ENCODE peak calls at places on chromosome 16, in five cellular contexts. One of them, this sample, is unnamed.

GRCh38 chr16:18846416-18846815 is 45.1 kb upstream of the ARL6IP1 start:
- DNase-seq in ascending aorta: no peak
- DNase-seq in transverse colon: no peak
- DNase-seq in thyroid gland: no peak
- DNase-seq in fibroblast of pulmonary artery: no peak
- DNase-seq in this sample: no peak

GRCh38 chr16:46621006-46621629 is at the start of gene SHCBP1:
- DNase-seq in ascending aorta: peak
- DNase-seq in transverse colon: peak
- DNase-seq in thyroid gland: peak
- DNase-seq in fibroblast of pulmonary artery: peak
- DNase-seq in this sample: peak

GRCh38 chr16:9034056-9034455 is 57.4 kb upstream of the HAPSTR1 start:
- DNase-seq in fibroblast of pulmonary artery: no peak
- DNase-seq in ascending aorta: no peak
- DNase-seq in transverse colon: no peak
- DNase-seq in thyroid gland: no peak
- DNase-seq in this sample: no peak

GRCh38 chr16:82031116-82032084 is 3.7 kb upstream of the HSD17B2 start:
- DNase-seq in thyroid gland: no peak
- DNase-seq in ascending aorta: no peak
- DNase-seq in transverse colon: no peak
- DNase-seq in fibroblast of pulmonary artery: peak
- DNase-seq in this sample: peak

GRCh38 chr16:69036399-69037091 is 68.9 kb upstream of the HAS3 start:
- DNase-seq in ascending aorta: no peak
- DNase-seq in transverse colon: no peak
- DNase-seq in thyroid gland: peak
- DNase-seq in fibroblast of pulmonary artery: no peak
- DNase-seq in this sample: no peak

GRCh38 chr16:47258874-47259461 is 115.2 kb upstream of the NETO2 start:
- DNase-seq in fibroblast of pulmonary artery: peak
- DNase-seq in transverse colon: no peak
- DNase-seq in ascending aorta: no peak
- DNase-seq in thyroid gland: no peak
- DNase-seq in this sample: peak

GRCh38 chr16:9895817-9896216 is 286.4 kb downstream of the GRIN2A start:
- DNase-seq in fibroblast of pulmonary artery: no peak
- DNase-seq in ascending aorta: no peak
- DNase-seq in transverse colon: no peak
- DNase-seq in thyroid gland: no peak
- DNase-seq in this sample: no peak

GRCh38 chr16:21260870-21261791 is 17.0 kb downstream of the CRYM start:
- DNase-seq in thyroid gland: no peak
- DNase-seq in transverse colon: peak
- DNase-seq in fibroblast of pulmonary artery: peak
- DNase-seq in ascending aorta: no peak
- DNase-seq in this sample: peak

GRCh38 chr16:5916711-5917191 is 819.2 kb upstream of the EEF2KMT start:
- DNase-seq in thyroid gland: no peak
- DNase-seq in ascending aorta: no peak
- DNase-seq in transverse colon: peak
- DNase-seq in fibroblast of pulmonary artery: no peak
- DNase-seq in this sample: no peak

GRCh38 chr16:25501530-25502255 is 190.1 kb upstream of the HS3ST4 start:
- DNase-seq in transverse colon: no peak
- DNase-seq in ascending aorta: no peak
- DNase-seq in thyroid gland: no peak
- DNase-seq in fibroblast of pulmonary artery: no peak
- DNase-seq in this sample: no peak

GRCh38 chr16:89426736-89427525 is 63.4 kb downstream of the ANKRD11 start:
- DNase-seq in fibroblast of pulmonary artery: no peak
- DNase-seq in transverse colon: no peak
- DNase-seq in ascending aorta: no peak
- DNase-seq in thyroid gland: no peak
- DNase-seq in this sample: no peak

GRCh38 chr16:73473713-73474112 is 425.8 kb upstream of the ZFHX3 start:
- DNase-seq in thyroid gland: no peak
- DNase-seq in fibroblast of pulmonary artery: no peak
- DNase-seq in ascending aorta: no peak
- DNase-seq in transverse colon: no peak
- DNase-seq in this sample: no peak

GRCh38 chr16:84729716-84730320 is 30.0 kb downstream of the USP10 start:
- DNase-seq in ascending aorta: no peak
- DNase-seq in thyroid gland: peak
- DNase-seq in fibroblast of pulmonary artery: no peak
- DNase-seq in transverse colon: no peak
- DNase-seq in this sample: peak
- H3K4me3 ChIP-seq in ascending aorta: peak
- H3K4me3 ChIP-seq in thyroid gland: no peak
- H3K4me3 ChIP-seq in fibroblast of pulmonary artery: peak
- H3K4me3 ChIP-seq in transverse colon: no peak
- H3K4me3 ChIP-seq in this sample: peak

DNA sequence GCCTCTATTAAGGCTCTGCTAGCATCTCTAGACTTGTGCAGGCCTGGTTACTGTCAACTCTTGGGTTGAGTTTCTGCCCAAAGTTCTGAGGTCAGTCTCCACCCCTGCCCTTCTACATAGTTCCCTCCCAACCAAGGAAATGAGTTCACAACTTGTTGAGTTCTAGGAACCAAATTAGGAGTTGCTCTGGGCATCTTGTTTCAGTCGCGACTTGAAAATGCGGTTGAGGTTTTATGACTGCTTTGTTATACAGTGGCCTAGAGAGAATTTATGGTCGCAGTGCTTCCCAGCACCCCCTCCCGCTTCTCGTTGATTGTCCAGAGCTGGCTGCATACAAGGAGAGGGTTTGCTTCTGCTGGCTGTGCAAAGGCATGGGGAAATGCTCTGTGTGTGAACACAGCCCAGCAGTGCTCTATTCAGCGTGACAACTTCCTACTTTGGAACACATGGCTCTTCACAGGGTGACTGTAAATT is 20.2 kb downstream of the GNAO1 start:
- DNase-seq in transverse colon: peak
- DNase-seq in fibroblast of pulmonary artery: no peak
- DNase-seq in ascending aorta: no peak
- DNase-seq in thyroid gland: no peak
- DNase-seq in this sample: no peak
- H3K4me3 ChIP-seq in transverse colon: no peak
- H3K4me3 ChIP-seq in fibroblast of pulmonary artery: no peak
- H3K4me3 ChIP-seq in ascending aorta: no peak
- H3K4me3 ChIP-seq in thyroid gland: no peak
- H3K4me3 ChIP-seq in this sample: no peak

GRCh38 chr16:1980026-1980769 is 1.1 kb downstream of the NOXO1 start:
- DNase-seq in fibroblast of pulmonary artery: no peak
- DNase-seq in thyroid gland: no peak
- DNase-seq in transverse colon: no peak
- DNase-seq in ascending aorta: no peak
- DNase-seq in this sample: no peak

GRCh38 chr16:1980770-1981087 is 540 bp downstream of the NOXO1 start:
- DNase-seq in ascending aorta: no peak
- DNase-seq in fibroblast of pulmonary artery: no peak
- DNase-seq in thyroid gland: no peak
- DNase-seq in transverse colon: no peak
- DNase-seq in this sample: no peak

GRCh38 chr16:1977875-1978268 is 3.4 kb downstream of the NOXO1 start:
- DNase-seq in thyroid gland: no peak
- DNase-seq in transverse colon: no peak
- DNase-seq in fibroblast of pulmonary artery: no peak
- DNase-seq in ascending aorta: no peak
- DNase-seq in this sample: no peak

GRCh38 chr16:1978476-1979120 is 2.7 kb downstream of the NOXO1 start:
- DNase-seq in ascending aorta: no peak
- DNase-seq in thyroid gland: no peak
- DNase-seq in fibroblast of pulmonary artery: no peak
- DNase-seq in transverse colon: no peak
- DNase-seq in this sample: no peak

GRCh38 chr16:1979271-1980025 is 1.8 kb downstream of the NOXO1 start:
- DNase-seq in thyroid gland: peak
- DNase-seq in fibroblast of pulmonary artery: no peak
- DNase-seq in transverse colon: peak
- DNase-seq in ascending aorta: no peak
- DNase-seq in this sample: peak
- H3K4me3 ChIP-seq in thyroid gland: no peak
- H3K4me3 ChIP-seq in fibroblast of pulmonary artery: no peak
- H3K4me3 ChIP-seq in transverse colon: no peak
- H3K4me3 ChIP-seq in ascending aorta: no peak
- H3K4me3 ChIP-seq in this sample: peak

GRCh38 chr16:70320121-70320520 is 21.1 kb downstream of the DDX19B start:
- DNase-seq in fibroblast of pulmonary artery: no peak
- DNase-seq in thyroid gland: no peak
- DNase-seq in ascending aorta: no peak
- DNase-seq in transverse colon: no peak
- DNase-seq in this sample: no peak

GRCh38 chr16:70331091-70331490 is 15.6 kb upstream of the DDX19A start:
- DNase-seq in fibroblast of pulmonary artery: no peak
- DNase-seq in ascending aorta: no peak
- DNase-seq in thyroid gland: no peak
- DNase-seq in transverse colon: no peak
- DNase-seq in this sample: no peak

DNA sequence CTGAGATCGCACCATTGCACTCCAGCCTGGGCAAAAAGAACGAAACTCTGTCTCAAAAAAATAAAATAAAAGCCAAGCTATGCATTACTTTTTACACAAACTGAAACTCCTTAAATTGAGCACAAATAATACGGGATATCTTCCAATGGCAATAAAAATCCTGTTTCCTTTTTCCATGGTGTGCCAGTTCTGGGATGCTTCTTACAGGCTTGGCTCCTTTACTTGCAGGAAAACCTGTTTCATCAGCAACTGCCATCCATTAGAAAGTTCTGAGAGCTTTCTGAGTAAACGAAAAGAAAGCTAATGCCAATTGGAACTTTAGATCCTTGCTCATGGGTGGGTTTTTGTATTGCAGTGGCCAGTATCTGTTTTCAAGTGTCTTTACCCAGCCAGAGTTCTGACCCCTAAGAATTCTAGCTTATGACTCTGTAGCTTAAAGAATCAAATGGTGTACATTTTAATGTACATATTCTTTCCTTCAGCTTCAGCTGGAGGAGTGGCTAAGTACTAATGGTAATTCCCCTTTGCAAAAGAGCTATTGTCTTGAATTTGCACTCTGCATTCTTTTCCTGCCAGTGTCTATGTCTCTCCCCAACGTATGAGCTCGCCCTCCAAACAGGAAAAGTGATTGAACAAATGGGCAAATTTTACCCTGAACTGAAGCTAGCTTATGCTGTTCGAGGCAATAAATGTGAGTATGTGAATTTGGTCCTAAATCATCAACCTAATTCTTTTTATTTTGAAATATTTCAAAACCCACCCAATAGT is 21.5 kb upstream of the DDX19A start:
- DNase-seq in thyroid gland: no peak
- DNase-seq in fibroblast of pulmonary artery: no peak
- DNase-seq in transverse colon: no peak
- DNase-seq in ascending aorta: no peak
- DNase-seq in this sample: no peak
- H3K4me3 ChIP-seq in thyroid gland: no peak
- H3K4me3 ChIP-seq in fibroblast of pulmonary artery: no peak
- H3K4me3 ChIP-seq in transverse colon: no peak
- H3K4me3 ChIP-seq in ascending aorta: no peak
- H3K4me3 ChIP-seq in this sample: no peak

GRCh38 chr16:57807968-57808528 is 5.8 kb upstream of the KIFC3 start:
- DNase-seq in fibroblast of pulmonary artery: peak
- DNase-seq in thyroid gland: peak
- DNase-seq in transverse colon: peak
- DNase-seq in ascending aorta: no peak
- DNase-seq in this sample: peak

GRCh38 chr16:57808589-57808988 is 6.3 kb upstream of the KIFC3 start:
- DNase-seq in fibroblast of pulmonary artery: no peak
- DNase-seq in ascending aorta: no peak
- DNase-seq in thyroid gland: no peak
- DNase-seq in transverse colon: no peak
- DNase-seq in this sample: no peak

GRCh38 chr16:57809276-57809793 is 7.0 kb upstream of the KIFC3 start:
- DNase-seq in transverse colon: no peak
- DNase-seq in ascending aorta: no peak
- DNase-seq in fibroblast of pulmonary artery: no peak
- DNase-seq in thyroid gland: no peak
- DNase-seq in this sample: no peak

GRCh38 chr16:57810197-57811024 is 8.1 kb upstream of the KIFC3 start:
- DNase-seq in fibroblast of pulmonary artery: peak
- DNase-seq in ascending aorta: peak
- DNase-seq in thyroid gland: peak
- DNase-seq in transverse colon: peak
- DNase-seq in this sample: peak

GRCh38 chr16:57809843-57810196 is 7.5 kb upstream of the KIFC3 start:
- DNase-seq in fibroblast of pulmonary artery: no peak
- DNase-seq in transverse colon: no peak
- DNase-seq in thyroid gland: no peak
- DNase-seq in ascending aorta: no peak
- DNase-seq in this sample: peak
- H3K4me3 ChIP-seq in fibroblast of pulmonary artery: no peak
- H3K4me3 ChIP-seq in transverse colon: no peak
- H3K4me3 ChIP-seq in thyroid gland: no peak
- H3K4me3 ChIP-seq in ascending aorta: no peak
- H3K4me3 ChIP-seq in this sample: no peak

DNA sequence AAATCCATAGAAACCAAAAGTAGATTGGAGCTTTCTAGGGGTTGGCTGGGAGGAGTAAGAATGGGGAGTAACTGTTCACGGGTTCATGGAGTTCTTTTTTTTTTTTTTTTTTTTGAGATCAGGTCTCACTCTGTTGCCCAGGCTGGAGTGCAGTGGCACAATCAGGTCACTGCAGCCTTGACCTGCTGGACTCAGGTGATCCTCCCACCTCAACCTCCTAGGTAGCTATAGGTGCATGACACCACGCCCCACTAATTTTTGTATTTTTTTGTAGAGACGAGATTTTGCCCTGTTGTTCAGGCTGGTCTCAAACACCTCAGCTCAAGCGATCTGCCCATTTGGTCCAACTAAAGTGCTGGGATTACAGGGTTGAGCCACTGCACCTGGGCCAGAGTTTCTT is 1.5 kb downstream of the NMRAL1 start:
- DNase-seq in ascending aorta: no peak
- DNase-seq in thyroid gland: peak
- DNase-seq in fibroblast of pulmonary artery: no peak
- DNase-seq in transverse colon: no peak
- DNase-seq in this sample: no peak
- H3K4me3 ChIP-seq in ascending aorta: no peak
- H3K4me3 ChIP-seq in thyroid gland: no peak
- H3K4me3 ChIP-seq in fibroblast of pulmonary artery: no peak
- H3K4me3 ChIP-seq in transverse colon: no peak
- H3K4me3 ChIP-seq in this sample: no peak

GRCh38 chr16:3028716-3029319 is 5.0 kb downstream of the THOC6 start:
- DNase-seq in ascending aorta: no peak
- DNase-seq in fibroblast of pulmonary artery: no peak
- DNase-seq in transverse colon: no peak
- DNase-seq in thyroid gland: no peak
- DNase-seq in this sample: no peak
- H3K4me3 ChIP-seq in ascending aorta: no peak
- H3K4me3 ChIP-seq in fibroblast of pulmonary artery: no peak
- H3K4me3 ChIP-seq in transverse colon: no peak
- H3K4me3 ChIP-seq in thyroid gland: no peak
- H3K4me3 ChIP-seq in this sample: no peak

GRCh38 chr16:30474062-30474452 is 1.5 kb downstream of the ITGAL start:
- DNase-seq in fibroblast of pulmonary artery: no peak
- DNase-seq in transverse colon: no peak
- DNase-seq in thyroid gland: no peak
- DNase-seq in ascending aorta: no peak
- DNase-seq in this sample: no peak
- H3K4me3 ChIP-seq in fibroblast of pulmonary artery: no peak
- H3K4me3 ChIP-seq in transverse colon: no peak
- H3K4me3 ChIP-seq in thyroid gland: no peak
- H3K4me3 ChIP-seq in ascending aorta: no peak
- H3K4me3 ChIP-seq in this sample: no peak

This sample was measured in PC-3.